ENCODE peak calls at places on chromosome 11, in eight cellular contexts. V is spleen; Q is body of pancreas; N is CD4-positive, alpha-beta T cell; H is pancreas; F is HCT116; U is IMR-90; A is heart left ventricle. C is an unnamed sample.

GRCh38 chr11:24575392-24575791 is 78.5 kb downstream of the LUZP2 start:
- DNase-seq in H (no peak), Q (no peak), U (peak; percentile 75), V (no peak), F (no peak), A (no peak), N (no peak), C (no peak)

GRCh38 chr11:73308963-73309960 is 1.2 kb downstream of the ARHGEF17 start:
- DNase-seq in F (peak; percentile 55), U (peak; percentile 96), N (no peak), A (peak; percentile 96), H (peak; percentile 59), V (peak; percentile 91), Q (peak; percentile 65), C (peak; percentile 98)

GRCh38 chr11:116578971-116579687 is 193.7 kb downstream of the BUD13 start:
- DNase-seq in U (no peak), F (no peak), H (no peak), N (no peak), V (no peak), A (no peak), Q (no peak), C (peak; percentile 18)

GRCh38 chr11:20274031-20274430 is 89.5 kb upstream of the HTATIP2 start:
- DNase-seq in V (no peak), N (no peak), Q (no peak), U (no peak), H (no peak), A (no peak), F (no peak), C (no peak)

GRCh38 chr11:130522284-130522961 is 74.0 kb downstream of the ADAMTS15 start:
- DNase-seq in A (peak; percentile 97), V (no peak), U (peak; percentile 97), N (no peak), Q (peak; percentile 65), F (peak; percentile 48), H (peak; percentile 68), C (peak; percentile 96)

GRCh38 chr11:125987066-125987641 is 41.3 kb downstream of the VSIG10L2 start:
- DNase-seq in Q (no peak), V (no peak), U (no peak), H (no peak), A (no peak), F (no peak), N (no peak), C (no peak)

GRCh38 chr11:111531687-111532364 is 8.7 kb upstream of the LAYN start:
- DNase-seq in F (peak; percentile 3), N (no peak), V (no peak), U (peak; percentile 95), A (no peak), H (no peak), Q (no peak), C (no peak)

GRCh38 chr11:112734207-112734606 is 227.0 kb upstream of the NCAM1 start:
- DNase-seq in A (peak; percentile 56), V (no peak), Q (no peak), H (no peak), F (no peak), U (peak; percentile 8), N (no peak), C (no peak)

GRCh38 chr11:93700830-93701229 is 39.3 kb downstream of the CEP295 start:
- DNase-seq in F (no peak), V (no peak), U (peak; percentile 65), N (no peak), H (no peak), Q (no peak), A (no peak), C (no peak)

GRCh38 chr11:3683039-3683438 is 11.9 kb upstream of the CHRNA10 start:
- DNase-seq in V (no peak), A (peak; percentile 54), H (no peak), F (no peak), N (no peak), U (no peak), Q (no peak), C (no peak)

GRCh38 chr11:20090654-20091374 is 69.5 kb downstream of the DBX1 start:
- DNase-seq in H (no peak), F (no peak), U (no peak), A (no peak), N (no peak), Q (no peak), V (no peak), C (no peak)

GRCh38 chr11:68751331-68751856 is at the start of gene TESMIN:
- DNase-seq in U (peak; percentile 46), F (peak; percentile 64), A (peak; percentile 85), H (peak; percentile 95), Q (peak; percentile 95), V (peak; percentile 99), N (peak; percentile 95), C (peak; percentile 97)

GRCh38 chr11:118067006-118067405 is 9.9 kb upstream of the TMPRSS4 start:
- DNase-seq in A (no peak), F (no peak), Q (no peak), N (no peak), U (no peak), V (peak; percentile 35), H (no peak), C (no peak)

GRCh38 chr11:2209900-2210321 is 38.3 kb upstream of the TH start:
- DNase-seq in V (peak; percentile 56), U (no peak), H (peak; percentile 15), Q (peak; percentile 9), N (no peak), A (no peak), F (no peak), C (no peak)

GRCh38 chr11:27228891-27229290 is 134.1 kb downstream of the CCDC34 start:
- DNase-seq in V (no peak), F (no peak), N (no peak), A (no peak), U (no peak), Q (no peak), H (no peak), C (no peak)

GRCh38 chr11:35214792-35215193 is 75.8 kb downstream of the CD44 start:
- DNase-seq in H (no peak), V (no peak), Q (no peak), N (no peak), F (peak; percentile 74), A (no peak), U (peak; percentile 97), C (no peak)

GRCh38 chr11:35216962-35217667 is 78.1 kb downstream of the CD44 start:
- DNase-seq in H (peak; percentile 54), A (no peak), U (no peak), Q (peak; percentile 48), V (no peak), N (peak; percentile 26), F (no peak), C (no peak)

GRCh38 chr11:35214181-35214770 is 75.3 kb downstream of the CD44 start:
- DNase-seq in H (no peak), A (no peak), Q (no peak), U (no peak), N (no peak), F (no peak), V (no peak), C (no peak)

GRCh38 chr11:35218956-35219355 is 80.0 kb downstream of the CD44 start:
- DNase-seq in N (no peak), H (no peak), Q (no peak), F (no peak), V (no peak), U (peak; percentile 87), A (no peak), C (no peak)

DNA sequence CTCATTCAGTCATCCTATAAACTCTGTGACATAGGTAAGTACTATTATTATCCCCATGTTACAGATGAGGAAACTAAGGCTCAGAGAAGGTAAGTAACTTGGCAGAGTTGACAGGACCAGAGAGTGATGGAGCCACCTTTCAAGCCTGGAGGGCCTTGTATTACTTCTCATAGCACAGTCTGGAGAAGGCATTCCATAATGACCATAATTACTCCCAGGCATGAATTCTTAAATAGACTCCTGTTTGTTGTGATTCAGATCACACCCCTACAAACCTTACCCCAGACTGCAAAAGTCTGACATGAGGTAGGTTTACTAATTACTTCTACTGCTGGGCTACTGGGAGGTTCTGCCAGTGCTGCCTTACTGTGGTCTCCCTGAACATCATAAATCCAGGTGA is 77.0 kb downstream of the CD44 start:
- DNase-seq in N (no peak), F (no peak), A (no peak), U (no peak), Q (no peak), H (no peak), V (no peak), C (no peak)
- H3K27ac ChIP-seq in N (peak overlapping the region; percentile 59), F (no peak overlapping the region), A (no peak overlapping the region), U (peak overlapping the region; percentile 58), Q (no peak overlapping the region), H (no peak overlapping the region), V (no peak overlapping the region), C (no peak overlapping the region)

GRCh38 chr11:8384199-8384821 is 120.6 kb upstream of the LMO1 start:
- DNase-seq in Q (peak; percentile 50), N (no peak), H (no peak), F (no peak), A (no peak), U (no peak), V (peak; percentile 69), C (peak; percentile 86)
- TF ChIP-seq CTCF in Q (peak; percentile 24), N (no peak), H (no peak), F (no peak), A (peak; percentile 11), U (peak; percentile 12), V (peak; percentile 36), C (peak; percentile 37)

GRCh38 chr11:120217526-120217925 is 6.7 kb downstream of the OAF start:
- DNase-seq in A (no peak), F (no peak), U (no peak), H (no peak), Q (no peak), V (no peak), N (no peak), C (no peak)
- H3K27ac ChIP-seq in A (no peak overlapping the region), F (no peak overlapping the region), U (no peak overlapping the region), H (no peak overlapping the region), Q (peak overlapping the region; percentile 54), V (no peak overlapping the region), N (no peak overlapping the region), C (no peak overlapping the region)

GRCh38 chr11:101510608-101511007 is 73.2 kb downstream of the TRPC6 start:
- DNase-seq in A (no peak), U (no peak), F (no peak), N (no peak), H (no peak), V (no peak), Q (no peak), C (no peak)

DNA sequence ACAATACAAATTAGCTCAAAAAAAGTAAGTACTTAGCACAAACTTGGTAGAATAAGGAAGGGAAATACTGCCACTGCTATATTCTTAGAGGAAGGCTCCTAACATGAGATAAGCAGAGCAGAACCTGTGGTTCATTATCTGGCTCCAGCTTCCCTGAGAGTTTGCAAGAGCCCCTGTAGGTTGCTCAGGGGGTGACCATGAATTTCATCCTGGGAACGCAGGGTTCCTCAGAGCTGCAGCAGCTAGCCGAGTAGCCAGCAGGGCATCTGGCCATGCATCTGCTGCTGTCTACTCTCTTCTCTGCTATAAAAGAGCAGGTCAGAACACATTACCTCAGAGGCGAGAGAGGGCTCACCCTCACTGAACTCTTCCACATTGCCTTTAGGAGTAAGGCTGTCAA is 67.3 kb downstream of the TRPC6 start:
- DNase-seq in U (no peak), V (no peak), H (no peak), A (no peak), F (no peak), N (no peak), Q (no peak), C (no peak)
- TF ChIP-seq CTCF in U (no peak), V (no peak), H (no peak), A (no peak), F (no peak), N (no peak), Q (no peak), C (no peak)

GRCh38 chr11:124946735-124947141 is 7.3 kb upstream of the CCDC15 start:
- DNase-seq in U (peak; percentile 40), V (no peak), Q (no peak), F (no peak), N (no peak), A (no peak), H (no peak), C (no peak)
- H3K27ac ChIP-seq in U (peak overlapping the region; percentile 7), V (no peak overlapping the region), Q (no peak overlapping the region), F (no peak overlapping the region), N (no peak overlapping the region), A (no peak overlapping the region), H (no peak overlapping the region), C (no peak overlapping the region)

C was measured in kidney.